ENCODE peak calls at places on chromosome 15, in four cellular contexts. One of them, this sample, is unnamed.

GRCh38 chr15:75727031-75727531 is 14.4 kb upstream of the CSPG4 start:
- DNase-seq in cardiac muscle cell: no peak
- DNase-seq in NCI-H2029: no peak
- DNase-seq in stimulated activated CD4-positive, alpha-beta T cell treated with anti-CD3 and anti-CD28 coated beads, TNF-alpha, amount 100 ng/mL, for 24 hours: no peak
- DNase-seq in this sample: no peak

GRCh38 chr15:41341519-41341918 is 8.8 kb downstream of the NUSAP1 start:
- DNase-seq in cardiac muscle cell: no peak
- DNase-seq in NCI-H2029: no peak
- DNase-seq in stimulated activated CD4-positive, alpha-beta T cell treated with anti-CD3 and anti-CD28 coated beads, TNF-alpha, amount 100 ng/mL, for 24 hours: no peak
- DNase-seq in this sample: no peak

GRCh38 chr15:70461017-70461416 is 302.3 kb downstream of the UACA start:
- DNase-seq in cardiac muscle cell: no peak
- DNase-seq in NCI-H2029: no peak
- DNase-seq in stimulated activated CD4-positive, alpha-beta T cell treated with anti-CD3 and anti-CD28 coated beads, TNF-alpha, amount 100 ng/mL, for 24 hours: no peak
- DNase-seq in this sample: no peak

GRCh38 chr15:71756574-71757352 is 53.6 kb upstream of the NR2E3 start:
- DNase-seq in cardiac muscle cell: no peak
- DNase-seq in NCI-H2029: no peak
- DNase-seq in stimulated activated CD4-positive, alpha-beta T cell treated with anti-CD3 and anti-CD28 coated beads, TNF-alpha, amount 100 ng/mL, for 24 hours: no peak
- DNase-seq in this sample: no peak

GRCh38 chr15:69668963-69669362 is 216.3 kb downstream of the RPLP1 start:
- DNase-seq in cardiac muscle cell: no peak
- DNase-seq in NCI-H2029: no peak
- DNase-seq in stimulated activated CD4-positive, alpha-beta T cell treated with anti-CD3 and anti-CD28 coated beads, TNF-alpha, amount 100 ng/mL, for 24 hours: no peak
- DNase-seq in this sample: no peak

GRCh38 chr15:96285306-96285705 is 45.2 kb upstream of the NR2F2 start:
- DNase-seq in cardiac muscle cell: no peak
- DNase-seq in NCI-H2029: no peak
- DNase-seq in stimulated activated CD4-positive, alpha-beta T cell treated with anti-CD3 and anti-CD28 coated beads, TNF-alpha, amount 100 ng/mL, for 24 hours: no peak
- DNase-seq in this sample: peak; percentile 99

GRCh38 chr15:69538381-69538780 is 85.8 kb downstream of the RPLP1 start:
- DNase-seq in cardiac muscle cell: no peak
- DNase-seq in NCI-H2029: no peak
- DNase-seq in stimulated activated CD4-positive, alpha-beta T cell treated with anti-CD3 and anti-CD28 coated beads, TNF-alpha, amount 100 ng/mL, for 24 hours: no peak
- DNase-seq in this sample: no peak

GRCh38 chr15:92683511-92683834 is 27.9 kb upstream of the FAM174B start:
- DNase-seq in cardiac muscle cell: peak; percentile 55
- DNase-seq in NCI-H2029: no peak
- DNase-seq in stimulated activated CD4-positive, alpha-beta T cell treated with anti-CD3 and anti-CD28 coated beads, TNF-alpha, amount 100 ng/mL, for 24 hours: no peak
- DNase-seq in this sample: peak; percentile 48

GRCh38 chr15:68075764-68076385 is 21.8 kb downstream of the PIAS1 start:
- DNase-seq in cardiac muscle cell: no peak
- DNase-seq in NCI-H2029: no peak
- DNase-seq in stimulated activated CD4-positive, alpha-beta T cell treated with anti-CD3 and anti-CD28 coated beads, TNF-alpha, amount 100 ng/mL, for 24 hours: no peak
- DNase-seq in this sample: no peak

GRCh38 chr15:41940441-41940857 is 31.9 kb downstream of the EHD4 start:
- DNase-seq in cardiac muscle cell: no peak
- DNase-seq in NCI-H2029: no peak
- DNase-seq in stimulated activated CD4-positive, alpha-beta T cell treated with anti-CD3 and anti-CD28 coated beads, TNF-alpha, amount 100 ng/mL, for 24 hours: peak; percentile 63
- DNase-seq in this sample: peak; percentile 59

GRCh38 chr15:45831787-45832186 is 197.0 kb downstream of the SQOR start:
- DNase-seq in cardiac muscle cell: no peak
- DNase-seq in NCI-H2029: no peak
- DNase-seq in stimulated activated CD4-positive, alpha-beta T cell treated with anti-CD3 and anti-CD28 coated beads, TNF-alpha, amount 100 ng/mL, for 24 hours: no peak
- DNase-seq in this sample: no peak